ENCODE peak calls at places on chromosomes 1 and 21, in six cellular contexts. Y is IMR-90, C is PC-3, I is neural progenitor cell, K is PC-9, G is fibroblast of lung. D is an unnamed sample.
A peak's percentile ranks its signal among the peaks of the same experiment; 100 is the strongest.

GRCh38 chr1:3745590-3746381 is 6.5 kb upstream of the CCDC27 start:
- DNase-seq in K (no peak), I (no peak), G (no peak), C (no peak), Y (peak; percentile 5), D (no peak)

GRCh38 chr1:151478140-151478812 is 19.0 kb upstream of the POGZ start:
- DNase-seq in C (no peak), K (no peak), Y (no peak), I (no peak), G (no peak), D (no peak)

GRCh38 chr1:197933016-197933415 is 15.8 kb downstream of the LHX9 start:
- DNase-seq in I (no peak), K (no peak), Y (no peak), G (no peak), C (no peak), D (no peak)

GRCh38 chr1:225468270-225469020 is 40.6 kb upstream of the LBR start:
- DNase-seq in G (no peak), I (no peak), Y (no peak), K (no peak), C (no peak), D (no peak)

GRCh38 chr1:54229281-54229891 is 29.4 kb downstream of the MRPL37 start:
- DNase-seq in Y (peak; percentile 72), K (peak; percentile 77), C (peak; percentile 67), G (no peak), I (no peak), D (no peak)

GRCh38 chr1:116573388-116574100 is 2.7 kb upstream of the CD58 start:
- DNase-seq in Y (peak; percentile 56), G (no peak), K (no peak), C (no peak), I (no peak), D (no peak)

GRCh38 chr21:31901342-31901741 is 28.5 kb downstream of the HUNK start:
- DNase-seq in C (no peak), Y (no peak), G (no peak), I (no peak), K (no peak), D (no peak)

GRCh38 chr1:27682351-27682944 is 10.5 kb upstream of the IFI6 start:
- DNase-seq in G (no peak), I (no peak), K (no peak), C (no peak), Y (no peak), D (no peak)

GRCh38 chr1:151542710-151543129 is 2.6 kb downstream of the TUFT1 start:
- DNase-seq in G (peak; percentile 84), Y (peak; percentile 86), I (no peak), K (peak; percentile 30), C (peak; percentile 84), D (no peak)

GRCh38 chr1:5758859-5759578 is 233.2 kb downstream of the NPHP4 start:
- DNase-seq in G (no peak), I (no peak), K (no peak), Y (no peak), C (no peak), D (no peak)

GRCh38 chr21:29230541-29231275 is 68.0 kb upstream of the BACH1 start:
- DNase-seq in Y (no peak), K (no peak), I (no peak), C (no peak), G (peak; percentile 46), D (no peak)

GRCh38 chr21:44892536-44893277 is 19.2 kb upstream of the PTTG1IP start:
- DNase-seq in I (peak; percentile 77), Y (peak; percentile 19), C (peak; percentile 70), K (peak; percentile 64), G (peak; percentile 46), D (peak; percentile 72)

GRCh38 chr1:45621501-45621836 is 2.4 kb downstream of the CCDC17 start:
- DNase-seq in C (no peak), Y (no peak), I (no peak), G (no peak), K (no peak), D (no peak)

GRCh38 chr1:168091063-168091462 is 45.7 kb downstream of the GPR161 start:
- DNase-seq in Y (no peak), G (no peak), C (no peak), I (no peak), K (no peak), D (no peak)

GRCh38 chr1:217889401-217889800 is 258.3 kb downstream of the SPATA17 start:
- DNase-seq in G (peak; percentile 20), Y (peak; percentile 2), I (peak; percentile 74), K (no peak), C (peak; percentile 78), D (no peak)

GRCh38 chr1:228259951-228260350 is 52.1 kb downstream of the OBSCN start:
- DNase-seq in C (no peak), K (no peak), I (no peak), Y (no peak), G (no peak), D (no peak)

GRCh38 chr1:151504759-151505158 is 6.4 kb upstream of the CGN start:
- DNase-seq in Y (no peak), K (no peak), I (no peak), C (no peak), G (no peak), D (no peak)

GRCh38 chr1:112390775-112391602 is 5.0 kb upstream of the CTTNBP2NL start:
- DNase-seq in G (peak; percentile 95), C (peak; percentile 98), I (peak; percentile 95), K (peak; percentile 86), Y (peak; percentile 90), D (peak; percentile 89)

GRCh38 chr1:12099610-12100009 is 36.5 kb downstream of the TNFRSF8 start:
- DNase-seq in G (no peak), K (no peak), C (peak; percentile 27), Y (no peak), I (no peak), D (no peak)

GRCh38 chr1:41122851-41123518 is 101.5 kb upstream of the SLFNL1 start:
- DNase-seq in C (peak; percentile 76), K (no peak), G (peak; percentile 92), Y (peak; percentile 91), I (peak; percentile 15), D (peak; percentile 17)

GRCh38 chr1:27542463-27543273 is 52.7 kb upstream of the WASF2 start:
- DNase-seq in I (no peak), K (peak; percentile 89), C (peak; percentile 99), Y (peak; percentile 85), G (peak; percentile 47), D (no peak)

GRCh38 chr1:8015809-8016165 is 10.3 kb downstream of the ERRFI1 start:
- DNase-seq in I (no peak), K (no peak), Y (no peak), C (peak; percentile 26), G (peak; percentile 83), D (no peak)

GRCh38 chr1:181206513-181206912 is 118.0 kb downstream of the IER5 start:
- DNase-seq in G (no peak), C (no peak), K (no peak), I (no peak), Y (no peak), D (no peak)

GRCh38 chr1:24987875-24988559 is 57.9 kb upstream of the RUNX3 start:
- DNase-seq in Y (no peak), C (no peak), K (no peak), G (no peak), I (no peak), D (no peak)

GRCh38 chr1:32040711-32041110 is 27.0 kb downstream of the KHDRBS1 start:
- DNase-seq in I (no peak), C (no peak), K (no peak), Y (no peak), G (peak; percentile 20), D (no peak)

GRCh38 chr1:175373786-175374623 is 181.4 kb upstream of the KIAA0040 start:
- DNase-seq in G (peak; percentile 1), I (peak; percentile 83), C (peak; percentile 40), Y (no peak), K (peak; percentile 8), D (peak; percentile 57)

GRCh38 chr1:198443374-198444233 is 96.9 kb downstream of the ATP6V1G3 start:
- DNase-seq in I (no peak), G (peak; percentile 93), K (peak; percentile 54), Y (peak; percentile 98), C (peak; percentile 93), D (no peak)

GRCh38 chr1:31444725-31445448 is 31.9 kb downstream of the SERINC2 start:
- DNase-seq in I (no peak), C (no peak), G (no peak), K (no peak), Y (no peak), D (no peak)

GRCh38 chr1:22325531-22326371 is 125.9 kb upstream of the ZBTB40 start:
- DNase-seq in I (no peak), G (no peak), C (no peak), K (no peak), Y (no peak), D (no peak)
- H3K4me2 ChIP-seq in I (no peak overlapping the region), G (no peak overlapping the region), C (no peak overlapping the region), K (no peak overlapping the region), Y (no peak overlapping the region), D (no peak overlapping the region)

GRCh38 chr1:240790851-240791250 is 178.9 kb upstream of the GREM2 start:
- DNase-seq in K (no peak), G (peak; percentile 14), C (no peak), Y (peak; percentile 21), I (no peak), D (no peak)

GRCh38 chr1:240797050-240797449 is 185.1 kb upstream of the GREM2 start:
- DNase-seq in I (no peak), Y (peak; percentile 12), C (peak; percentile 93), K (peak; percentile 31), G (no peak), D (no peak)

GRCh38 chr1:240794061-240794843 is 182.3 kb upstream of the GREM2 start:
- DNase-seq in K (no peak), I (no peak), Y (no peak), G (no peak), C (no peak), D (no peak)

GRCh38 chr1:240792915-240793525 is 181.1 kb upstream of the GREM2 start:
- DNase-seq in C (no peak), G (no peak), I (no peak), K (no peak), Y (no peak), D (no peak)
- TF ChIP-seq CTCF in C (no peak), G (no peak), I (no peak), K (no peak), Y (no peak), D (no peak)

GRCh38 chr1:85628791-85629531 is 48.4 kb downstream of the CCN1 start:
- DNase-seq in I (peak; percentile 54), G (peak; percentile 91), Y (peak; percentile 95), C (peak; percentile 86), K (peak; percentile 70), D (no peak)
- H3K4me2 ChIP-seq in I (peak overlapping the region; percentile 15), G (peak overlapping the region; percentile 41), Y (peak overlapping the region; percentile 57), C (peak overlapping the region; percentile 78), K (no peak overlapping the region), D (no peak overlapping the region)

DNA sequence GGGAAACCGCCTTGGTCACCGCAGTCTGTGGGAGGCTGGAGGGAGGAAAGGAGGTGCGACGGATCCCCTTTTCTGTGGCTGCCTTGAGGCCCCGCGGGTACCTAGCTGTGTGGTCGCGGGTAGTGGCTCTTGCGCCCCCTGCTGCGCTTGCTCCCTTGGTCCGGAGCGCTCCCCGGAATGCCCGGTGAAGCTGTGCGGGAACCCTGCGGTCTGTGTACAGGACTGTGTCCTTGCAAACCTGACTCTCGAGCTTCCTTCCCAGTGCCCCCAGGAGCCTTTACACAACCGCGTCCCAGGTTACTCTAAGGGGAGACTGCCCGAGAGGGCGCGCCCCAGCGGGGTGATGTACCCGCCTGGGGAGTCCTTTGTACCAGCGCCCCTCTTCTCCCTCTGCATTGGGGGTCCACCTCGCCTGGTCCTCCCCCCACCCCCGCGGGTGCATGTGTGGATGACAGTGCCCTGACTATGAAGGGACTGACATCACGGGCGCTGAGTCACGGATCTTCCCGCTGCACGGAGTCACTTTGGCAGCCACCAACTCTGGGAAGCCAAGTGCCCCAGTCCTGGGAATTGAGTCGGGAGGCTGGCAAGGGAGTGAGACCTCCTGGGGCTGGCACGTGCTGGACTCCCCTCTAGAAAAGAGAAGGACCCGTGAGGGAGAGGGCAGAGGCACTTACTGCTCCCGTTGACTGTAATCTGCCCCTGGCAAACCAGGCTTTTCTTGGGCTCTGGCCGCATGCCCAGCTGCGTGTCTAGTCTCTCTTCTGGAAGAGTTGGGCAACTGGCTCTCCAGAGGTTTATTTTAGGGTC is 824 bp downstream of the IL6R start:
- DNase-seq in G (peak; percentile 54), K (peak; percentile 47), I (peak; percentile 59), C (peak; percentile 86), Y (peak; percentile 72), D (peak; percentile 11)
- TF ChIP-seq CTCF in G (peak; percentile 51), K (peak; percentile 47), I (no peak), C (peak; percentile 52), Y (peak; percentile 39), D (peak; percentile 61)